ENCODE peak calls at places on chromosomes 5 and 9, in five cellular contexts. S, Y, C, T and P are unnamed samples.

GRCh38 chr9:81669011-81669739 is 20.2 kb downstream of the TLE1 start:
- DNase-seq in S (no peak), Y (no peak), C (no peak), T (no peak), P (peak)

GRCh38 chr5:154486427-154486866 is 8.4 kb upstream of the HAND1 start:
- DNase-seq in S (no peak), Y (no peak), C (no peak), T (no peak), P (no peak)

GRCh38 chr9:17627641-17628040 is 48.8 kb downstream of the SH3GL2 start:
- DNase-seq in S (no peak), Y (no peak), C (no peak), T (no peak), P (peak)

GRCh38 chr9:125405938-125406811 is 144.5 kb downstream of the GAPVD1 start:
- DNase-seq in S (no peak), Y (no peak), C (no peak), T (no peak), P (peak)

GRCh38 chr5:109619024-109619460 is 70.7 kb upstream of the MAN2A1 start:
- DNase-seq in S (no peak), Y (no peak), C (no peak), T (no peak), P (no peak)

GRCh38 chr5:83720805-83721431 is at the start of gene HAPLN1:
- DNase-seq in S (no peak), Y (peak), C (no peak), T (no peak), P (peak)

GRCh38 chr9:131402738-131403492 is 9.0 kb downstream of the PRRC2B start:
- DNase-seq in S (peak), Y (peak), C (no peak), T (peak), P (peak)

GRCh38 chr5:111774525-111774924 is 17.5 kb upstream of the NREP start:
- DNase-seq in S (peak), Y (no peak), C (no peak), T (no peak), P (peak)

GRCh38 chr5:13946111-13946510 is 1.6 kb upstream of the DNAH5 start:
- DNase-seq in S (peak), Y (peak), C (no peak), T (no peak), P (no peak)

GRCh38 chr5:63127054-63127453 is 548.4 kb downstream of the LRRC70 start:
- DNase-seq in S (no peak), Y (peak), C (peak), T (no peak), P (peak)

GRCh38 chr9:88202321-88202720 is 64.0 kb upstream of the SPATA31C2 start:
- DNase-seq in S (no peak), Y (no peak), C (no peak), T (no peak), P (no peak)

GRCh38 chr5:1140818-1141189 is 28.9 kb upstream of the SLC12A7 start:
- DNase-seq in S (no peak), Y (no peak), C (no peak), T (no peak), P (no peak)

GRCh38 chr9:77018058-77019009 is 1.1 kb upstream of the FOXB2 start:
- DNase-seq in S (no peak), Y (peak), C (no peak), T (no peak), P (no peak)

GRCh38 chr5:159156426-159156835 is 52.9 kb downstream of the RNF145 start:
- DNase-seq in S (no peak), Y (no peak), C (no peak), T (no peak), P (no peak)

GRCh38 chr5:33258553-33258952 is 182.2 kb upstream of the TARS1 start:
- DNase-seq in S (no peak), Y (peak), C (no peak), T (no peak), P (no peak)

GRCh38 chr5:9644630-9645029 is 14.5 kb upstream of the TAS2R1 start:
- DNase-seq in S (no peak), Y (no peak), C (no peak), T (no peak), P (peak)

GRCh38 chr5:96566775-96567174 is 95.4 kb upstream of the CAST start:
- DNase-seq in S (no peak), Y (no peak), C (no peak), T (no peak), P (no peak)

GRCh38 chr9:18274693-18275092 is 199.3 kb upstream of the ADAMTSL1 start:
- DNase-seq in S (no peak), Y (no peak), C (no peak), T (no peak), P (no peak)

GRCh38 chr9:95230046-95230445 is 87.5 kb downstream of the FANCC start:
- DNase-seq in S (no peak), Y (no peak), C (no peak), T (no peak), P (no peak)

GRCh38 chr5:52356311-52356918 is 431.3 kb upstream of the ITGA1 start:
- DNase-seq in S (no peak), Y (peak), C (no peak), T (no peak), P (peak)

GRCh38 chr9:99166149-99166548 is 55.6 kb downstream of the ALG2 start:
- DNase-seq in S (no peak), Y (no peak), C (no peak), T (no peak), P (no peak)

GRCh38 chr5:149517461-149518122 is 33.6 kb downstream of the CSNK1A1 start:
- DNase-seq in S (peak), Y (peak), C (no peak), T (no peak), P (no peak)

GRCh38 chr5:173829826-173830225 is 58.3 kb upstream of the CPEB4 start:
- DNase-seq in S (peak), Y (peak), C (peak), T (no peak), P (peak)

GRCh38 chr9:130728721-130729120 is 35.1 kb downstream of the EXOSC2 start:
- DNase-seq in S (no peak), Y (no peak), C (no peak), T (no peak), P (peak)

GRCh38 chr9:118637681-118638080 is 731.6 kb downstream of the BRINP1 start:
- DNase-seq in S (no peak), Y (no peak), C (no peak), T (no peak), P (no peak)

GRCh38 chr5:80654054-80654390 is 430 bp upstream of the MSH3 start:
- DNase-seq in S (no peak), Y (peak), C (no peak), T (no peak), P (no peak)